ENCODE peak calls at places on chromosomes 13 and 19, in ten cellular contexts. Z is lower leg skin, U is ovary, B is body of pancreas, N is breast epithelium, E is stomach, F is heart left ventricle, V is tibial nerve, D is testis, R is Peyer's patch. T is an unnamed sample.

GRCh38 chr19:38736413-38737280 is 7.6 kb downstream of the CAPN12 start:
- DNase-seq in R (peak; percentile 82), U (peak; percentile 50), Z (peak; percentile 45), F (no peak), B (peak; percentile 75), E (peak; percentile 83), D (no peak), N (peak; percentile 75), V (no peak), T (peak; percentile 89)

GRCh38 chr19:3225677-3226093 is 1.2 kb downstream of the CELF5 start:
- DNase-seq in D (no peak), E (no peak), F (no peak), V (no peak), B (no peak), N (no peak), R (no peak), Z (no peak), U (no peak), T (no peak)

GRCh38 chr13:70792121-70792520 is 683.9 kb upstream of the KLHL1 start:
- DNase-seq in V (no peak), R (no peak), Z (no peak), E (no peak), F (no peak), D (no peak), N (no peak), B (no peak), U (no peak), T (no peak)

GRCh38 chr19:50496189-50497029 is 14.6 kb downstream of the JOSD2 start:
- DNase-seq in U (no peak), R (no peak), B (peak; percentile 61), E (no peak), N (no peak), D (peak; percentile 86), F (peak; percentile 84), Z (no peak), V (no peak), T (peak; percentile 69)

GRCh38 chr13:114286808-114287207 is 5.4 kb downstream of the UPF3A start:
- DNase-seq in Z (no peak), U (no peak), E (no peak), B (no peak), V (no peak), R (no peak), N (no peak), D (no peak), F (no peak), T (no peak)

GRCh38 chr19:9847087-9847671 is 12.1 kb downstream of the PIN1 start:
- DNase-seq in B (peak; percentile 45), U (peak; percentile 67), F (peak; percentile 50), D (peak; percentile 90), R (no peak), E (peak; percentile 34), Z (peak; percentile 58), N (no peak), V (no peak), T (no peak)

GRCh38 chr13:28716511-28716910 is 2.3 kb downstream of the SLC46A3 start:
- DNase-seq in V (no peak), F (peak; percentile 48), E (no peak), B (peak; percentile 56), N (peak; percentile 38), R (no peak), U (peak; percentile 26), D (no peak), Z (no peak), T (no peak)

GRCh38 chr19:18408053-18408476 is 10.6 kb upstream of the LRRC25 start:
- DNase-seq in R (peak; percentile 90), U (no peak), F (no peak), B (peak; percentile 77), V (no peak), N (no peak), E (peak; percentile 74), D (no peak), Z (peak; percentile 19), T (no peak)

GRCh38 chr13:84445776-84446175 is 563.5 kb upstream of the SLITRK1 start:
- DNase-seq in F (no peak), B (no peak), D (no peak), Z (no peak), V (no peak), R (no peak), E (no peak), N (no peak), U (no peak), T (no peak)

GRCh38 chr13:44649118-44649455 is 73.0 kb upstream of the TSC22D1 start:
- DNase-seq in Z (no peak), E (no peak), N (no peak), B (no peak), F (no peak), R (no peak), V (no peak), D (no peak), U (no peak), T (no peak)

DNA sequence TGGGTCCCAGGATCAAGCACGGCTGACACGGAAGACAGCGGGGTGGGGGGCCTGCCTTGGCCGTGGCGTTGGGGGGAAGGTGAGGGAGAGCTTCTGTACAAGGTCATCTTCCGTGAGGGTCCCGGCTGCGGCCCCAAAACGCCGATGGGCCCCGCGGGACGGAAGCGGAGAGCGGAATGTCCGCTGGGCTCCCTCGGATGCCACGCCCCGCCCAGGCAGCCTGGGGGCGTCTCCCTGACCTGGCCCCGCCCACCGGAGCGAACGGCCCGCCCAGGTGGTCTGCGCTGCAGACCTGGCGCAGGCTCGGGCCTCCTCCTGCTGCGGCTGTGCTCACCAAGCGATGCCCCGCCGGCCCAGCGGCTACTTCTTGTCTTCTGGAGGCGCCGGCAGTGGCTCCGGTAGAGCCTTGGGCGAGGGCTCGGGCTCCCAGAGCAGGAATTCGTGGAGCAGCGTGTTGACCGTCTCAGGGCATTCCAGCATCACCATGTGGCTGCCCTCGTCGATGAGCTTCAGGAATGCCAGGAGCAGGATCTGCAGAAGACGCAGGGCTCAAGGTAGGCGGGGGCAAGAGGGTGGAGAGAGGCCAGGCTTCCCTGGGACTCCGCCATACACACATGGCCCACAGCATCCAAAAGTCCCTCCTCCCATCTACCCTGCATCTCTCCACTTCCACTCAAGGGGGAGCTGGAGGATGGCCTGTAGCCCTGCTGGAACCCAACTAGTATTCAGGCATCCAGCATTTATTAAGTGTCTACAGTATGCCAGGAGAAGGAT is 10.7 kb downstream of the ABHD8 start:
- DNase-seq in Z (peak; percentile 65), F (peak; percentile 73), D (peak; percentile 53), U (peak; percentile 60), R (peak; percentile 82), V (peak; percentile 48), E (peak; percentile 76), B (peak; percentile 57), N (peak; percentile 79), T (peak; percentile 71)
- TF ChIP-seq POLR2A in Z (no peak), F (no peak), D (no peak), U (no peak), R (no peak), V (no peak), E (no peak), B (no peak), N (no peak), T (no peak)

GRCh38 chr19:42919757-42920079 is 2.0 kb upstream of the PSG6 start:
- DNase-seq in E (no peak), V (no peak), N (no peak), Z (no peak), R (no peak), B (no peak), D (no peak), U (no peak), F (no peak), T (no peak)
- TF ChIP-seq CTCF in E (no peak), V (no peak), N (no peak), Z (no peak), R (no peak), B (no peak), D (no peak), U (no peak), F (no peak), T (no peak)

DNA sequence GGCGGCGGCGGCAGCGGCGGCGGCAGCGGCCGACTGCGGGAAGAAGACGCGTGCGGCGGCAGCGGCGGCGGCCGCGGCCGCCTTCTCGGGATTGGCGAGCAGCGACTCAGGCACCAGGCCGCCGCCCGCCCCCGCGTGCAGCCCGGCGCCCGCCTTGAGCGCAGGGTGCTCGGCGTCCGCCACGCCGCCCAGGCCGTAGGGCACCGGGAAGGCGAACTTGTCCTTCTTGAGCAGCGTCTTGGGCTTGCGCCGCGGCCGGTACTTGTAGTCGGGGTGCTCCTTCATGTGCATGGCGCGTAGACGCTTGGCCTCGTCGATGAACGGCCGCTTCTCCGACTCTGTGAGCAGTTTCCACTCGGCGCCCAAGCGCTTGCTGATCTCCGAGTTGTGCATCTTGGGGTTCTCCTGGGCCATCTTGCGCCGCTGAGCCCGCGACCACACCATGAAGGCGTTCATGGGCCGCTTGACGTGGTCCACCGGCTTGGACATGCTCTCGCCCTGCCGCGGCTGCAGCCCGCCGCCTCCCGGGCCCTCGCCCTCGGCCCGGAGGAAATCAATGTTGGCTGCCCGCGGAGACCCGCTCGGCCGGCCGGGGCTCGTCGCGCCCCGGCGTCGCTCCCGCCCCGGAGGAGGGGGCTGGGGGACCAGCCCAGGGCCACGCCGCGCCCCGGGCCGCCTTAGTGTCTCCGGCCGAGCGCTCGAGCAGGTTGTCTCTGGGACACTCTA is 621 bp downstream of the SOX21 start:
- DNase-seq in D (no peak), B (peak; percentile 11), E (no peak), R (no peak), U (no peak), Z (no peak), F (no peak), V (no peak), N (no peak), T (peak; percentile 84)
- TF ChIP-seq POLR2A in D (no peak), B (no peak), E (no peak), R (no peak), U (no peak), Z (no peak), F (no peak), V (no peak), N (no peak), T (no peak)

GRCh38 chr19:15589760-15590451 is 25.1 kb upstream of the CYP4F8 start:
- DNase-seq in Z (no peak), R (no peak), V (no peak), E (no peak), D (no peak), F (no peak), B (no peak), U (no peak), N (no peak), T (no peak)

GRCh38 chr19:15584541-15585115 is 30.4 kb upstream of the CYP4F8 start:
- DNase-seq in Z (peak; percentile 65), R (peak; percentile 77), N (peak; percentile 54), B (peak; percentile 85), D (peak; percentile 92), E (peak; percentile 83), U (peak; percentile 77), F (peak; percentile 83), V (peak; percentile 71), T (peak; percentile 82)

GRCh38 chr19:15591796-15592195 is 23.2 kb upstream of the CYP4F8 start:
- DNase-seq in Z (no peak), U (no peak), F (no peak), R (no peak), N (no peak), D (no peak), V (no peak), B (no peak), E (no peak), T (no peak)

GRCh38 chr19:15584095-15584494 is 30.9 kb upstream of the CYP4F8 start:
- DNase-seq in U (no peak), R (no peak), N (no peak), Z (no peak), E (no peak), V (no peak), B (no peak), D (no peak), F (no peak), T (no peak)

DNA sequence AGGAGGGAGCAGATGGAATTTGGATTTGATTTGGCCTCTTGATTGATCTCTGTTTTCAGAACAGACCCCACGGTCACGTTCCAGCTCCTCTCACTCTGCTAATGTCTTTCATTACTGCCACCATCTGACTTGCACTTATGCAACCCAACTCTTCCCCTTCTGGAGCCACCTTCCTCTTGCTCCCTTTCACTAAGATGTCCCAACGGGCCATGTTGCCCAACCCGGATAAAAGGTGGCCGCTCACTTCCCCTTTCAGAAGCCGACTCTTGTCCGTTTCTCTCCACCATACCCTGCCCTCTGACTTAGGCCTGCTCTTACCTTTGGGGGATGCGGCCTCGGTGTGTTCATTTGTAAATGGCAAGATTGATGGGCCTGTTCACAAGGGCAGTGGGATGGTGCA is 27.4 kb upstream of the CYP4F8 start:
- DNase-seq in U (no peak), E (peak; percentile 44), V (no peak), F (peak; percentile 40), R (no peak), N (no peak), Z (peak; percentile 26), B (no peak), D (no peak), T (peak; percentile 80)
- TF ChIP-seq CTCF in U (no peak), E (no peak), V (no peak), F (no peak), R (no peak), N (no peak), Z (no peak), B (no peak), D (no peak), T (no peak)